ENCODE peak calls at places on chromosomes 5 and 9, in four cellular contexts. One of them, this sample, is unnamed.

GRCh38 chr9:83299556-83299955 is 236.6 kb upstream of the RASEF start:
- DNase-seq in H1: no peak
- DNase-seq in K562: no peak
- DNase-seq in HepG2: no peak
- DNase-seq in this sample: no peak

GRCh38 chr5:158977642-158978041 is 122.1 kb downstream of the EBF1 start:
- DNase-seq in H1: no peak
- DNase-seq in K562: no peak
- DNase-seq in HepG2: no peak
- DNase-seq in this sample: no peak

GRCh38 chr5:151892393-151892792 is 32.3 kb downstream of the GLRA1 start:
- DNase-seq in H1: no peak
- DNase-seq in K562: peak
- DNase-seq in HepG2: no peak
- DNase-seq in this sample: no peak

GRCh38 chr5:166581827-166582226 is 1709.6 kb upstream of the WWC1 start:
- DNase-seq in H1: no peak
- DNase-seq in K562: no peak
- DNase-seq in HepG2: no peak
- DNase-seq in this sample: no peak

GRCh38 chr9:69582544-69583297 is 89.5 kb downstream of the APBA1 start:
- DNase-seq in H1: no peak
- DNase-seq in K562: no peak
- DNase-seq in HepG2: no peak
- DNase-seq in this sample: no peak

GRCh38 chr5:43358338-43358737 is 45.1 kb upstream of the HMGCS1 start:
- DNase-seq in H1: no peak
- DNase-seq in K562: no peak
- DNase-seq in HepG2: no peak
- DNase-seq in this sample: no peak

GRCh38 chr5:50969207-50970145 is 303.0 kb downstream of the PARP8 start:
- DNase-seq in H1: peak
- DNase-seq in K562: no peak
- DNase-seq in HepG2: no peak
- DNase-seq in this sample: no peak

GRCh38 chr9:37775216-37775919 is 9.5 kb downstream of the EXOSC3 start:
- DNase-seq in H1: no peak
- DNase-seq in K562: no peak
- DNase-seq in HepG2: no peak
- DNase-seq in this sample: no peak

GRCh38 chr5:159106193-159106568 is 6.5 kb upstream of the EBF1 start:
- DNase-seq in H1: no peak
- DNase-seq in K562: no peak
- DNase-seq in HepG2: no peak
- DNase-seq in this sample: no peak

GRCh38 chr5:150816946-150817345 is 29.4 kb upstream of the IRGM start:
- DNase-seq in H1: no peak
- DNase-seq in K562: no peak
- DNase-seq in HepG2: no peak
- DNase-seq in this sample: no peak

GRCh38 chr5:149666212-149666852 is 63.8 kb upstream of the PPARGC1B start:
- DNase-seq in H1: no peak
- DNase-seq in K562: peak
- DNase-seq in HepG2: no peak
- DNase-seq in this sample: no peak

GRCh38 chr9:69379250-69379982 is 54.4 kb downstream of the ENTREP1 start:
- DNase-seq in H1: no peak
- DNase-seq in K562: no peak
- DNase-seq in HepG2: no peak
- DNase-seq in this sample: no peak

GRCh38 chr5:141763526-141763925 is 81.5 kb upstream of the ARAP3 start:
- DNase-seq in H1: no peak
- DNase-seq in K562: no peak
- DNase-seq in HepG2: no peak
- DNase-seq in this sample: no peak

GRCh38 chr5:172521338-172521932 is 67.1 kb upstream of the SH3PXD2B start:
- DNase-seq in H1: no peak
- DNase-seq in K562: no peak
- DNase-seq in HepG2: no peak
- DNase-seq in this sample: no peak

GRCh38 chr9:132509921-132510874 is 72.2 kb upstream of the BARHL1 start:
- DNase-seq in H1: no peak
- DNase-seq in K562: no peak
- DNase-seq in HepG2: no peak
- DNase-seq in this sample: no peak

GRCh38 chr5:174430940-174431339 is 293.4 kb upstream of the MSX2 start:
- DNase-seq in H1: no peak
- DNase-seq in K562: no peak
- DNase-seq in HepG2: no peak
- DNase-seq in this sample: no peak

GRCh38 chr5:180817847-180818246 is 15.2 kb upstream of the MGAT1 start:
- DNase-seq in H1: no peak
- DNase-seq in K562: no peak
- DNase-seq in HepG2: no peak
- DNase-seq in this sample: no peak

GRCh38 chr9:112726428-112726827 is 8.5 kb upstream of the INIP start:
- DNase-seq in H1: no peak
- DNase-seq in K562: no peak
- DNase-seq in HepG2: no peak
- DNase-seq in this sample: no peak

GRCh38 chr9:123757547-123757946 is 172.4 kb downstream of the DENND1A start:
- DNase-seq in H1: no peak
- DNase-seq in K562: no peak
- DNase-seq in HepG2: no peak
- DNase-seq in this sample: no peak

GRCh38 chr5:87074934-87075541 is 192.6 kb upstream of the RASA1 start:
- DNase-seq in H1: no peak
- DNase-seq in K562: peak
- DNase-seq in HepG2: no peak
- DNase-seq in this sample: peak

GRCh38 chr5:31692561-31693221 is 53.8 kb downstream of the PDZD2 start:
- DNase-seq in H1: no peak
- DNase-seq in K562: no peak
- DNase-seq in HepG2: no peak
- DNase-seq in this sample: no peak

GRCh38 chr9:14186096-14186495 is 127.8 kb downstream of the NFIB start:
- DNase-seq in H1: no peak
- DNase-seq in K562: no peak
- DNase-seq in HepG2: no peak
- DNase-seq in this sample: no peak

GRCh38 chr5:158390556-158390955 is 531.6 kb upstream of the CLINT1 start:
- DNase-seq in H1: no peak
- DNase-seq in K562: no peak
- DNase-seq in HepG2: no peak
- DNase-seq in this sample: no peak

GRCh38 chr5:17282283-17283120 is 65.1 kb downstream of the BASP1 start:
- DNase-seq in H1: no peak
- DNase-seq in K562: no peak
- DNase-seq in HepG2: no peak
- DNase-seq in this sample: peak

GRCh38 chr5:160438316-160439204 is 16.9 kb downstream of the PTTG1 start:
- DNase-seq in H1: peak
- DNase-seq in K562: peak
- DNase-seq in HepG2: peak
- DNase-seq in this sample: peak

GRCh38 chr5:68505917-68506860 is 290.6 kb downstream of the PIK3R1 start:
- DNase-seq in H1: no peak
- DNase-seq in K562: peak
- DNase-seq in HepG2: peak
- DNase-seq in this sample: no peak

GRCh38 chr9:137605146-137606004 is at the start of gene ARRDC1:
- DNase-seq in H1: peak
- DNase-seq in K562: peak
- DNase-seq in HepG2: peak
- DNase-seq in this sample: peak

GRCh38 chr9:133374612-133375115 is 1.2 kb downstream of the SURF4 start:
- DNase-seq in H1: no peak
- DNase-seq in K562: no peak
- DNase-seq in HepG2: no peak
- DNase-seq in this sample: no peak

GRCh38 chr5:113205807-113206206 is 229.0 kb downstream of the TSSK1B start:
- DNase-seq in H1: no peak
- DNase-seq in K562: no peak
- DNase-seq in HepG2: peak
- DNase-seq in this sample: no peak

GRCh38 chr9:114156658-114157421 is 1.5 kb downstream of the COL27A1 start:
- DNase-seq in H1: peak
- DNase-seq in K562: no peak
- DNase-seq in HepG2: no peak
- DNase-seq in this sample: no peak

GRCh38 chr5:146993876-146994530 is 115.4 kb upstream of the PPP2R2B start:
- DNase-seq in H1: no peak
- DNase-seq in K562: no peak
- DNase-seq in HepG2: no peak
- DNase-seq in this sample: no peak

GRCh38 chr5:56763711-56764466 is 51.5 kb upstream of the MAP3K1 start:
- DNase-seq in H1: no peak
- DNase-seq in K562: peak
- DNase-seq in HepG2: peak
- DNase-seq in this sample: no peak

GRCh38 chr5:91076138-91076537 is 307.0 kb downstream of the ARRDC3 start:
- DNase-seq in H1: no peak
- DNase-seq in K562: no peak
- DNase-seq in HepG2: no peak
- DNase-seq in this sample: no peak

GRCh38 chr5:13745508-13745907 is 199.0 kb downstream of the DNAH5 start:
- DNase-seq in H1: no peak
- DNase-seq in K562: no peak
- DNase-seq in HepG2: peak
- DNase-seq in this sample: no peak

GRCh38 chr5:120298981-120299380 is 165.1 kb upstream of the PRR16 start:
- DNase-seq in H1: no peak
- DNase-seq in K562: no peak
- DNase-seq in HepG2: no peak
- DNase-seq in this sample: no peak

GRCh38 chr5:120306331-120306730 is 157.8 kb upstream of the PRR16 start:
- DNase-seq in H1: no peak
- DNase-seq in K562: no peak
- DNase-seq in HepG2: no peak
- DNase-seq in this sample: no peak

GRCh38 chr5:120304653-120305052 is 159.4 kb upstream of the PRR16 start:
- DNase-seq in H1: no peak
- DNase-seq in K562: peak
- DNase-seq in HepG2: no peak
- DNase-seq in this sample: no peak
- TF ChIP-seq HDAC6 in H1: no peak
- TF ChIP-seq HDAC6 in K562: no peak
- TF ChIP-seq HDAC6 in HepG2: no peak
- TF ChIP-seq HDAC6 in this sample: no peak

DNA sequence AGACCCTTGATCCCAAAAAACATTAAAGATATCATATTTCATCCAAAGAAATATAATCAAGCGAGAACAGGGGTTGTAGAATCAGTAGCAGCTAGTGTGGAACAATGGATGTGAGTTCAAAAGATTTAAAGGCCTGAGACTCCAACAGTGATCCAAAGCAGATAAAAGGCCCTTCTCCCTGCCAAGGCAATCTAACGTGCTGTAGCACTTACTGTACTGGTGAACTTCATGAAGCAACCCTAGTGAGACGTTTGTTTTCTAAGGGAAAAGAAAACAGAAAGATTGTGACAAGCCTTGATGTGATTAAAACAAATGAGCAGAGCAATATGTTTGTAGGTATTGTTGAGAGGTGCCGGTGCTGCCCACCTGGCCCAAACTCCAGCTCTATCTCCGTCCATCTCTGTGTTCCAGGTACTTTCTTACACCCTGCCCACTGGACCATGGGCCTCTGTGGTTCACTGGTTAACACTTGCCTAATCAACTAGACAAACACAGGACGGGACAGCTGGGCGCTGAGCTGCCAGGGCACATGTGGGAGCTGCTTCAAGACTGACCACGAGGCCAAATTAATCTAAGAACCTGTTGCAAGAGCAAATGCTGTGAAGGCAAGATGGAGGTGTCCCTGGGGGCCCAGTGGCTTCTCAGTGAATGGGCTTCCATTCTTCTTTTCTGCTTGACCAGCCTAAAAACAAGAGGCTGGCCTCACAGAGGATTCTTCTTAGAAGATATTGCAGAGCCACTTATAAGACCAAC is 265.5 kb downstream of the CWC27 start:
- DNase-seq in H1: no peak
- DNase-seq in K562: no peak
- DNase-seq in HepG2: peak
- DNase-seq in this sample: no peak
- TF ChIP-seq HDAC6 in H1: no peak
- TF ChIP-seq HDAC6 in K562: no peak
- TF ChIP-seq HDAC6 in HepG2: no peak
- TF ChIP-seq HDAC6 in this sample: no peak

DNA sequence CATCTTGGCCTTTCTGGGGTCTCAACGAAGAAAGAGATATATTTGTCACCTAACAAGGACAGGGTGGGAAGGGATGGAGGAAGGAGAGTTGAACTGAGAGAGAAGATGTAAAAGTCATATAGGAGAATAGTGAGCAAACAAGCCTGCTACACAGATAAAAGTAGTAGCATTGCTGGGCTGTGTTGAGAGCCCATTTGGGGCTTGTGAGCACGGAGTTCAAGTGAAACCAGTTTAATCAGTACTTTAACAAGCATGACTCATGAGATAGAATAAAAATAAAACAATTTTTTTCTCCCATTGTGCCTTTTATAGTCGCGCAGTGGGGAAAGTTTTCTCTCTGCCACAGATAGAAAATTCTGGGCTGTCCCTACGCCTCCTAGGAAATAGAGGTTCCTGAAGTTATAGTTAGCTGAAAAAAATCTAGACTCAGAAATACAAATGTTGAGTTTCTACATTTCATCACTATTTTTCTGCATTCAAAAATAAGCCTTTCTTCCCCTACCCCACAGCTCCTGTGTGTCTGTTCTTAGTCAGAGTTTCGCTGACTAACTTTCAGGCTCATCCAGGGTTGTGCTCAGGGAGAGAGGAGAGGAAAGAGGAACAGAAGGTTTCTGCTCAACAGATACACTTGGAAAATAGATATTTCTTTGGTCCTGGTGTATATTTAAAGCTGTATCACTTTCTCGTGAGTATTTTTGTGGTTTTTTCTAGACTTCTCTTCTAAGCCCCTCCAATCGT is 395.8 kb upstream of the ADAMTSL1 start:
- DNase-seq in H1: no peak
- DNase-seq in K562: no peak
- DNase-seq in HepG2: no peak
- DNase-seq in this sample: no peak
- TF ChIP-seq HDAC6 in H1: no peak
- TF ChIP-seq HDAC6 in K562: no peak
- TF ChIP-seq HDAC6 in HepG2: no peak
- TF ChIP-seq HDAC6 in this sample: no peak

DNA sequence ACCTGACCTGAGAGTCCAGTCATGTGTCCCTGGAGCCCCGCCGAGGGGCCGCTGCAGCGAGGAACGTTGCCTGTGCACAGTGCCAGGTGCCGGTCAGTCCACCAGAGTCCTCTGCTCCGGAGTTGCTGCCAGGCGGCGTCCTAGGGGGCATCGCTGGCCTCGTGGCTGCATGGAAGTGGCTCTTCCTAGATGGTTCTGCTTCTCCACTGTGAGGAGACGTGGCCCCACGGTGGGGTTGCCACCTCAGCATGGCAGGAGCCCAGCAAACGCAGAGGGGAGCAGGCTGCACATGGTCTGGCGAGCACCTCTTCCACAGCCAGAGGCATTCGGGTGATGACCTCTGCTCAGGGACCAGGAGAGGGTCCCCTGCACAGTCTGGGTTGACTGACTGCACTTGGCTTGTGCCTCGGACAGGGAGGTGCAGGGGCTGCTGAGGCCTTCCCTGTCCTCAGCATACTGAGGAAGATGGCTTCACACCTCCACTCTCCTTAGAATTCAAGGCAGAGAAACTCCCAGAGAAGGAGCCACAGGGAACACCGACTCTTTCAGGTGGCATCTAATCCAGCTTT is 25.9 kb upstream of the POMT1 start:
- DNase-seq in H1: no peak
- DNase-seq in K562: no peak
- DNase-seq in HepG2: no peak
- DNase-seq in this sample: no peak
- TF ChIP-seq HDAC6 in H1: no peak
- TF ChIP-seq HDAC6 in K562: no peak
- TF ChIP-seq HDAC6 in HepG2: no peak
- TF ChIP-seq HDAC6 in this sample: no peak